ENCODE peak calls at places on chromosomes 6 and 20, in ten cellular contexts. I is OCI-LY7, R is upper lobe of right lung, X is kidney, S is fibroblast of pulmonary artery, E is dorsolateral prefrontal cortex, Y is left ventricle myocardium inferior, H is stomach, N is fibroblast of mammary gland, Z is adrenal gland. P is an unnamed sample.

GRCh38 chr6:13412639-13413465 is 74.5 kb downstream of the GFOD1 start:
- DNase-seq in R (no peak), H (no peak), Y (no peak), I (no peak), N (no peak), E (no peak), X (no peak), S (no peak), Z (no peak), P (no peak)

GRCh38 chr6:77620290-77620882 is 32.5 kb upstream of the MEI4 start:
- DNase-seq in Z (peak), R (no peak), S (peak), X (no peak), H (peak), Y (no peak), E (no peak), I (peak), N (no peak), P (peak)

GRCh38 chr6:106546322-106547052 is 82.8 kb downstream of the RTN4IP1 start:
- DNase-seq in S (peak), Y (no peak), X (no peak), I (no peak), R (no peak), Z (no peak), E (no peak), H (no peak), N (peak), P (no peak)

GRCh38 chr6:42788671-42789070 is 6.8 kb downstream of the BICRAL start:
- DNase-seq in R (no peak), H (no peak), X (no peak), S (no peak), Z (no peak), Y (no peak), E (no peak), I (no peak), N (no peak), P (no peak)

GRCh38 chr6:126516411-126516810 is 176.5 kb downstream of the CENPW start:
- DNase-seq in S (no peak), X (no peak), E (no peak), Y (no peak), R (no peak), N (peak), I (no peak), H (no peak), Z (no peak), P (no peak)

GRCh38 chr6:141050470-141050869 is 1082.3 kb upstream of the GJE1 start:
- DNase-seq in N (no peak), E (no peak), X (no peak), Z (no peak), H (no peak), R (no peak), Y (no peak), S (peak), I (no peak), P (no peak)

GRCh38 chr6:134523903-134524302 is 206.0 kb upstream of the SGK1 start:
- DNase-seq in R (no peak), Z (no peak), S (no peak), E (no peak), N (no peak), H (no peak), I (no peak), Y (no peak), X (no peak), P (no peak)

GRCh38 chr20:58743076-58743566 is 50.5 kb downstream of the NPEPL1 start:
- DNase-seq in I (no peak), S (no peak), X (no peak), Y (no peak), R (no peak), E (no peak), H (no peak), N (no peak), Z (no peak), P (no peak)

GRCh38 chr20:38730989-38731737 is 6.9 kb downstream of the SLC32A1 start:
- DNase-seq in X (peak), Y (peak), Z (peak), H (peak), S (peak), E (peak), N (peak), I (peak), R (peak), P (peak)

GRCh38 chr6:134174790-134175531 is 122.5 kb upstream of the SLC2A12 start:
- DNase-seq in I (peak), Z (peak), Y (peak), X (peak), H (peak), N (peak), E (peak), R (peak), S (peak), P (peak)

GRCh38 chr6:90383212-90383611 is 86.6 kb upstream of the BACH2 start:
- DNase-seq in S (no peak), R (no peak), H (no peak), X (no peak), Y (no peak), N (no peak), E (no peak), Z (no peak), I (peak), P (no peak)

GRCh38 chr6:27720607-27721580 is 191.3 kb downstream of the OR2B2 start:
- DNase-seq in I (no peak), H (no peak), E (no peak), X (no peak), S (peak), Y (no peak), R (no peak), Z (no peak), N (peak), P (no peak)

GRCh38 chr20:57395111-57395959 is 4.1 kb downstream of the RBM38 start:
- DNase-seq in Y (peak), N (peak), Z (peak), R (peak), I (no peak), H (peak), X (peak), E (peak), S (peak), P (peak)

GRCh38 chr20:48656661-48657211 is 171.1 kb downstream of the PREX1 start:
- DNase-seq in N (no peak), I (no peak), Z (no peak), H (peak), Y (no peak), E (peak), S (no peak), X (no peak), R (no peak), P (no peak)

GRCh38 chr6:6700421-6700820 is 111.9 kb downstream of the LY86 start:
- DNase-seq in E (no peak), Z (no peak), N (no peak), S (no peak), R (no peak), H (no peak), I (no peak), X (no peak), Y (no peak), P (no peak)

GRCh38 chr6:161367472-161367871 is 93.6 kb upstream of the AGPAT4 start:
- DNase-seq in R (no peak), E (no peak), N (no peak), H (no peak), S (no peak), X (no peak), Z (no peak), Y (no peak), I (no peak), P (no peak)

GRCh38 chr6:119076173-119076965 is 2.1 kb downstream of the FAM184A start:
- DNase-seq in Z (no peak), Y (no peak), X (no peak), I (no peak), H (no peak), R (no peak), S (no peak), N (no peak), E (no peak), P (no peak)

GRCh38 chr20:41436679-41437078 is 70.1 kb upstream of the EMILIN3 start:
- DNase-seq in X (no peak), I (no peak), Z (no peak), H (no peak), Y (no peak), E (no peak), N (peak), S (peak), R (no peak), P (no peak)

GRCh38 chr6:33856655-33857054 is 52.9 kb upstream of the MLN start:
- DNase-seq in H (peak), Z (no peak), Y (no peak), S (no peak), R (no peak), X (peak), I (no peak), N (no peak), E (no peak), P (no peak)

GRCh38 chr6:42212442-42212841 is 5.2 kb downstream of the MRPS10 start:
- DNase-seq in R (no peak), X (no peak), N (no peak), Z (no peak), I (no peak), E (no peak), H (no peak), S (no peak), Y (no peak), P (no peak)

GRCh38 chr6:102488729-102489128 is 1095.2 kb downstream of the GRIK2 start:
- DNase-seq in I (no peak), S (peak), N (peak), Y (no peak), Z (no peak), H (no peak), X (no peak), R (no peak), E (no peak), P (no peak)

GRCh38 chr6:89350281-89351037 is 2.1 kb downstream of the UBE2J1 start:
- DNase-seq in Z (no peak), N (no peak), R (no peak), X (no peak), H (no peak), Y (no peak), I (peak), E (no peak), S (peak), P (no peak)

GRCh38 chr6:34696189-34696738 is 303 bp downstream of the ILRUN start:
- DNase-seq in N (peak), S (peak), Y (peak), H (peak), X (peak), I (no peak), R (peak), E (no peak), Z (peak), P (peak)

GRCh38 chr6:69305456-69305855 is 491.4 kb downstream of the LMBRD1 start:
- DNase-seq in H (no peak), Y (no peak), I (no peak), Z (no peak), N (no peak), R (no peak), E (no peak), X (no peak), S (no peak), P (no peak)

DNA sequence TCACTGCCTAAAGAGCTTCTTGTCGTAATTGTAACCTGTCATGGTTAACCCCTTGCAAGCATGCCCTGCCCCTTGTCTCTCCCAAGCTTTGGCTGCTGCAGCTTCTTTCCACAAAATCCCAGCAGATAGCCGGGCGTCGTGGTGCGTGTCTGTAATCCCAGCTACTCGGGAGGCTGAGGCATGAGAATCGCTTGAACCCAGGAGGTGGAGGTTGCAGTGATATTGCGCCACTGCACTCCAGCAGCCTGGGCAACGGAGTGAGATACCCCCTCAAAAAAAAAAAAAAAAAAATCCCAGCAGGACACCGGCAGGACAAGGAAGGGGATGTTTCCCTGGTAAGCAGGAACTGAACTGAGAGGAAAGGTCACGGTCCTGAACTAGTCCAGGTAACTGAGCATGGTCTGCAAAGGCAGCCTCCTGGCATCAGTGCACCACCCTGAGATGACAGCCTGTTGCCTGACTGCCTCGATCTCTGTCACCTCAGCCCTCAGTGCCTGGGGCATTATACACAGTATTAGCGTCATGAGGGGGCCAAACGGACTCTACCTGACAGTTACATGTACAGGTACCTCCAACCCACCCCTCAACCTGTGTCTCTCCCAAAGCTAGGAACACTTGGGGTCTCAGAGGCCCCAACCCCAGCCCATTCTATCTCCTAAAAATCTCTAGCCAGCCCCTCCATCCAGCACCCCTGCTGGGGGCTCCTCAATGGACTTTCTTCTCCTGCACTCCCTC is 1.8 kb downstream of the LZTS3 start:
- DNase-seq in H (no peak), N (no peak), Y (no peak), I (no peak), R (no peak), X (no peak), E (no peak), S (no peak), Z (no peak), P (no peak)
- H3K4me3 ChIP-seq in H (no peak), N (no peak), Y (no peak), I (no peak), R (no peak), X (no peak), E (peak), S (no peak), Z (no peak), P (no peak)

DNA sequence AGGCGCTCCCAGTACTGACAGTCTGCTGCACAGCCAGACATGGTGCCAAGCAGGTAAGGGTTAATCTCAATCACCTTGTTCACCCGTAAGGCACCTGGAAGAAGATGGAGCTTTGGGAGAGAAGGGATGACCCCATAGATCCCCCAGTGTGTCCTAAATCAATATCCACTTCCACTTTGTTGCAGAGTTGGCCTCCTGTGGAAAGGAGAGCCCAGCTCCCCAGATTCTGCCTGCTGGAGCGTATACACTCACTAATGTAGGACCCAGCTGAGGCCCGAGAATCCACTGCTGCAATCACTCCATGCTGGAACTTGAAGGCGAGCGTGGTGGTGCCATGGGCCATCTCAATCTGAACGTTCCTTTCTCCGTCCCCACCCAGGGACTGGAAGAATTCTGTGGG is 1.2 kb downstream of the PSMB8 start:
- DNase-seq in Z (no peak), E (no peak), H (no peak), S (no peak), Y (no peak), R (no peak), N (no peak), I (no peak), X (no peak), P (no peak)
- H3K4me3 ChIP-seq in Z (no peak), E (peak), H (no peak), S (peak), Y (peak), R (peak), N (no peak), I (peak), X (peak), P (no peak)

GRCh38 chr6:67350729-67351128 is 1284.4 kb upstream of the ADGRB3 start:
- DNase-seq in S (no peak), H (no peak), E (no peak), Z (no peak), I (no peak), Y (no peak), R (no peak), X (no peak), N (no peak), P (no peak)
- H3K4me3 ChIP-seq in S (no peak), H (no peak), E (no peak), Z (no peak), I (no peak), Y (no peak), R (no peak), X (no peak), N (no peak), P (no peak)

GRCh38 chr6:111258615-111259088 is 171.3 kb downstream of the SLC16A10 start:
- DNase-seq in E (no peak), H (no peak), S (no peak), Y (no peak), N (no peak), Z (no peak), X (no peak), I (no peak), R (no peak), P (no peak)

GRCh38 chr6:111256646-111257045 is 169.3 kb downstream of the SLC16A10 start:
- DNase-seq in H (no peak), Y (no peak), E (no peak), R (no peak), N (no peak), I (no peak), X (no peak), S (peak), Z (no peak), P (no peak)

GRCh38 chr6:111259089-111259831 is 172.0 kb downstream of the SLC16A10 start:
- DNase-seq in X (peak), R (peak), H (peak), S (peak), Y (peak), E (peak), Z (peak), I (peak), N (peak), P (peak)

GRCh38 chr6:111263837-111264236 is 176.5 kb downstream of the SLC16A10 start:
- DNase-seq in E (no peak), H (no peak), R (no peak), S (peak), I (no peak), X (no peak), N (peak), Z (peak), Y (no peak), P (no peak)

GRCh38 chr6:111260570-111261298 is 173.4 kb downstream of the SLC16A10 start:
- DNase-seq in H (no peak), Y (no peak), X (no peak), Z (no peak), E (no peak), I (no peak), R (no peak), S (no peak), N (peak), P (no peak)
- H3K4me3 ChIP-seq in H (peak), Y (peak), X (peak), Z (no peak), E (no peak), I (peak), R (no peak), S (peak), N (peak), P (no peak)

DNA sequence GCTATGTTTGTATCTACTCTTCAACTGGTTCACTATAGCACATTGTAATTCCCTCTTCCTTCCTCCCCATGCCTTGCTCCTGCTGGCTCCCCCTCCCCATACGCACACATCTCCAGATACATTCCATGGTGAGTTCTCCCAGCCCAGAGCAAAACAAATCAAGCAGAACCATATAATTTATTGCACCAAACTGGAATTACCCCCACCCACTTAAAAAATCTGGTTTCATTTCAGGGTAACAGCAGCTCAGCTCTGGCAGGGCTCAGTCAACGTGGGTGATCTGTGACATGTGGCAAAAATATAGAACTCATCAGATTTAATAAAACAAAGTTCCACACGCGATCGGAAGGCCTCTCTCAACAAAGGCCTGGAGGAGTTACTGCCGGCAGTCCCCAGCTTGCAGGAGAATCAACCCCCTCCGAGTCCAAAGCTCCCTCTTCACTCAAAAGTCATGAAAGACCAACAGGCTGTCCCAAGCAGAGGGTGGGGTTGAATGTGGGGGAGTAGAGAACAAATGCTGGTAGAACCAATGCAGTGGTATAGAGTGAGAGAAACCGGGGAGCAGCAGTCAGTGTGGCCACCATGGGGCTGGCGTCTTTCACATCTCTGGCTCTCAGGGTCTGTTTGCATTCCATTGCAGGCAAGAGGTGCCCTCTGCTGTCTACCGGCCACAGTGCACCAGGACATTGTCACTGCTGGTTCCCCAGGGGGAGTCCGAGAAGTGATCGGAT is 323.3 kb upstream of the NT5E start:
- DNase-seq in N (peak), R (no peak), Y (peak), E (peak), H (no peak), S (peak), Z (peak), I (peak), X (peak), P (peak)
- H3K4me3 ChIP-seq in N (no peak), R (no peak), Y (no peak), E (no peak), H (no peak), S (no peak), Z (no peak), I (no peak), X (peak), P (no peak)

GRCh38 chr6:14883921-14884320 is 361.9 kb upstream of the JARID2 start:
- DNase-seq in R (no peak), X (no peak), N (peak), S (no peak), H (no peak), Y (no peak), Z (no peak), E (no peak), I (no peak), P (no peak)
- H3K4me3 ChIP-seq in R (no peak), X (no peak), N (no peak), S (no peak), H (no peak), Y (no peak), Z (no peak), E (no peak), I (no peak), P (no peak)

DNA sequence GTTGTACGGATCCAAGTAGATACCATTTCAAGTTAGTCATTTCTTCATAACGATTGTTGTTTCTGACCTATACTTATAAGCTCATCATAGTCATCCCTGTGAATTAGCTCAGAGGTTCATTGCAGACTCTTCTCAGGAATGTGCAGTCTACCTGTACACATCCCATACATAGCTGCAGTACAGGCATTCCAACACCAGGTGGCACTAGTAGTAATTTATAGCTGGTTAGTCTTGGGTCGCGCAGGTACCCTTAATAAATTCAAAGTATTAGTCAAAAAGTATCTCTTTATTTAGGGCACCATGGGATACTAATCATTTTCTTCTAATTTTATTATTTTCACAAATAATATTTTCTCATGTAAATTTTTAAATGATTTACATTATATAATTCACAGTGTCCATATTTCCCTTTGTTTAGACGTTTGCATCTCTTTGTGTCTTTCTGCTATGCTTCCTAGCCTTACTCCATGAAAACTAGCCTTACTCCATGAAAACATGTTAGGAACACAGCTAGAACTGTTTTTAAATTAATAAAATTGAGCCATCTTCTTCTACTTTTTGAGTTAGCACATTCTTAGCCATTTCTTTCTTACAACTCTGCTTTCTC is 128.6 kb upstream of the FAM83B start:
- DNase-seq in H (peak), R (no peak), Z (peak), N (peak), E (no peak), X (no peak), Y (no peak), I (peak), S (peak), P (peak)
- H3K4me3 ChIP-seq in H (no peak), R (no peak), Z (no peak), N (no peak), E (no peak), X (no peak), Y (no peak), I (no peak), S (no peak), P (no peak)